ENCODE peak calls at places on chromosomes 12 and 14, in five cellular contexts. One of them, this sample, is unnamed.
A peak's percentile ranks its signal among the peaks of the same experiment; 100 is the strongest.

GRCh38 chr14:91127411-91127810 is 13.5 kb downstream of the DGLUCY start:
- DNase-seq in A549: no peak
- DNase-seq in tibial nerve: no peak
- DNase-seq in IMR-90: no peak
- DNase-seq in adrenal gland: peak; percentile 75
- DNase-seq in this sample: peak; percentile 65

GRCh38 chr14:51444381-51445000 is 204.4 kb downstream of the TMX1 start:
- DNase-seq in adrenal gland: no peak
- DNase-seq in IMR-90: no peak
- DNase-seq in A549: no peak
- DNase-seq in tibial nerve: no peak
- DNase-seq in this sample: no peak

GRCh38 chr12:100267603-100268281 is 765 bp downstream of the SCYL2 start:
- DNase-seq in tibial nerve: peak; percentile 10
- DNase-seq in adrenal gland: peak; percentile 72
- DNase-seq in A549: no peak
- DNase-seq in IMR-90: peak; percentile 37
- DNase-seq in this sample: no peak

GRCh38 chr12:76455582-76456345 is 103.8 kb downstream of the OSBPL8 start:
- DNase-seq in tibial nerve: peak; percentile 17
- DNase-seq in A549: peak; percentile 91
- DNase-seq in IMR-90: peak; percentile 95
- DNase-seq in adrenal gland: no peak
- DNase-seq in this sample: no peak

GRCh38 chr14:23729720-23730387 is 93.7 kb downstream of the DHRS2 start:
- DNase-seq in A549: peak; percentile 14
- DNase-seq in adrenal gland: no peak
- DNase-seq in IMR-90: no peak
- DNase-seq in tibial nerve: no peak
- DNase-seq in this sample: no peak

GRCh38 chr12:9798008-9798619 is 29.2 kb upstream of the KLRF1 start:
- DNase-seq in A549: peak; percentile 84
- DNase-seq in adrenal gland: no peak
- DNase-seq in IMR-90: peak; percentile 56
- DNase-seq in tibial nerve: peak; percentile 7
- DNase-seq in this sample: peak; percentile 66

GRCh38 chr14:21097616-21098133 is 780 bp downstream of the ZNF219 start:
- DNase-seq in IMR-90: no peak
- DNase-seq in adrenal gland: peak; percentile 72
- DNase-seq in tibial nerve: no peak
- DNase-seq in A549: no peak
- DNase-seq in this sample: peak; percentile 56

GRCh38 chr12:126912111-126912510 is 1354.9 kb upstream of the TMEM132C start:
- DNase-seq in tibial nerve: no peak
- DNase-seq in A549: no peak
- DNase-seq in IMR-90: no peak
- DNase-seq in adrenal gland: no peak
- DNase-seq in this sample: no peak

GRCh38 chr12:57816855-57817151 is 1.7 kb downstream of the AVIL start:
- DNase-seq in IMR-90: no peak
- DNase-seq in tibial nerve: no peak
- DNase-seq in adrenal gland: no peak
- DNase-seq in A549: no peak
- DNase-seq in this sample: no peak

GRCh38 chr14:88026890-88027289 is 22.0 kb downstream of the GPR65 start:
- DNase-seq in IMR-90: no peak
- DNase-seq in A549: no peak
- DNase-seq in adrenal gland: no peak
- DNase-seq in tibial nerve: no peak
- DNase-seq in this sample: no peak

GRCh38 chr12:6230321-6231110 is 30.3 kb downstream of the CD9 start:
- DNase-seq in adrenal gland: peak; percentile 83
- DNase-seq in IMR-90: no peak
- DNase-seq in tibial nerve: peak; percentile 75
- DNase-seq in A549: no peak
- DNase-seq in this sample: peak; percentile 80

GRCh38 chr14:71266994-71267636 is 359.9 kb downstream of the PCNX1 start:
- DNase-seq in IMR-90: peak; percentile 81
- DNase-seq in adrenal gland: no peak
- DNase-seq in tibial nerve: no peak
- DNase-seq in A549: no peak
- DNase-seq in this sample: no peak

GRCh38 chr12:50041962-50042361 is 15.4 kb upstream of the ASIC1 start:
- DNase-seq in IMR-90: no peak
- DNase-seq in tibial nerve: no peak
- DNase-seq in A549: no peak
- DNase-seq in adrenal gland: no peak
- DNase-seq in this sample: no peak

GRCh38 chr12:126742326-126742725 is 1524.6 kb upstream of the TMEM132C start:
- DNase-seq in IMR-90: no peak
- DNase-seq in tibial nerve: no peak
- DNase-seq in A549: no peak
- DNase-seq in adrenal gland: no peak
- DNase-seq in this sample: no peak

GRCh38 chr12:109910969-109911348 is 10.9 kb downstream of the TCHP start:
- DNase-seq in IMR-90: peak; percentile 20
- DNase-seq in tibial nerve: no peak
- DNase-seq in adrenal gland: no peak
- DNase-seq in A549: peak; percentile 83
- DNase-seq in this sample: no peak

GRCh38 chr12:93573552-93574223 is 1.2 kb downstream of the SOCS2 start:
- DNase-seq in A549: no peak
- DNase-seq in adrenal gland: peak; percentile 60
- DNase-seq in IMR-90: peak; percentile 69
- DNase-seq in tibial nerve: no peak
- DNase-seq in this sample: no peak

GRCh38 chr14:36316131-36316530 is 4.3 kb downstream of the MBIP start:
- DNase-seq in IMR-90: no peak
- DNase-seq in tibial nerve: no peak
- DNase-seq in adrenal gland: no peak
- DNase-seq in A549: no peak
- DNase-seq in this sample: no peak

GRCh38 chr12:1773937-1774655 is 46.3 kb upstream of the LRTM2 start:
- DNase-seq in adrenal gland: no peak
- DNase-seq in tibial nerve: no peak
- DNase-seq in IMR-90: peak; percentile 11
- DNase-seq in A549: no peak
- DNase-seq in this sample: no peak

GRCh38 chr12:2692156-2692555 is 102.6 kb upstream of the FKBP4 start:
- DNase-seq in adrenal gland: no peak
- DNase-seq in IMR-90: no peak
- DNase-seq in tibial nerve: no peak
- DNase-seq in A549: no peak
- DNase-seq in this sample: no peak

GRCh38 chr12:64412458-64412857 is 8.3 kb downstream of the XPOT start:
- DNase-seq in A549: no peak
- DNase-seq in adrenal gland: no peak
- DNase-seq in IMR-90: no peak
- DNase-seq in tibial nerve: no peak
- DNase-seq in this sample: no peak

GRCh38 chr12:108643941-108644742 is 10.4 kb upstream of the SELPLG start:
- DNase-seq in IMR-90: no peak
- DNase-seq in tibial nerve: peak; percentile 46
- DNase-seq in adrenal gland: peak; percentile 88
- DNase-seq in A549: peak; percentile 53
- DNase-seq in this sample: no peak

GRCh38 chr12:14892726-14893442 is 7.2 kb upstream of the MGP start:
- DNase-seq in tibial nerve: peak; percentile 68
- DNase-seq in adrenal gland: peak; percentile 87
- DNase-seq in A549: peak; percentile 31
- DNase-seq in IMR-90: peak; percentile 2
- DNase-seq in this sample: peak; percentile 52

GRCh38 chr12:96241484-96242256 is 47.5 kb downstream of the ELK3 start:
- DNase-seq in IMR-90: peak; percentile 48
- DNase-seq in tibial nerve: no peak
- DNase-seq in A549: peak; percentile 31
- DNase-seq in adrenal gland: peak; percentile 82
- DNase-seq in this sample: no peak

GRCh38 chr14:102320671-102321455 is 1.3 kb downstream of the ZNF839 start:
- DNase-seq in adrenal gland: no peak
- DNase-seq in tibial nerve: no peak
- DNase-seq in A549: no peak
- DNase-seq in IMR-90: no peak
- DNase-seq in this sample: no peak

GRCh38 chr14:102318781-102319276 is 717 bp upstream of the ZNF839 start:
- DNase-seq in IMR-90: no peak
- DNase-seq in A549: no peak
- DNase-seq in adrenal gland: no peak
- DNase-seq in tibial nerve: peak; percentile 15
- DNase-seq in this sample: no peak

GRCh38 chr14:102320033-102320660 is 601 bp downstream of the ZNF839 start:
- DNase-seq in A549: no peak
- DNase-seq in IMR-90: peak; percentile 56
- DNase-seq in adrenal gland: peak; percentile 77
- DNase-seq in tibial nerve: peak; percentile 24
- DNase-seq in this sample: peak; percentile 60

GRCh38 chr14:102317564-102318248 is 1.8 kb upstream of the ZNF839 start:
- DNase-seq in IMR-90: no peak
- DNase-seq in tibial nerve: no peak
- DNase-seq in adrenal gland: peak; percentile 68
- DNase-seq in A549: peak; percentile 68
- DNase-seq in this sample: no peak

GRCh38 chr14:102319351-102320032 is at the start of gene ZNF839:
- DNase-seq in adrenal gland: peak; percentile 97
- DNase-seq in tibial nerve: peak; percentile 89
- DNase-seq in IMR-90: peak; percentile 86
- DNase-seq in A549: peak; percentile 93
- DNase-seq in this sample: peak; percentile 94
- TF ChIP-seq POLR2A in adrenal gland: peak; percentile 20
- TF ChIP-seq POLR2A in tibial nerve: peak; percentile 65
- TF ChIP-seq POLR2A in IMR-90: no peak
- TF ChIP-seq POLR2A in A549: peak; percentile 8
- TF ChIP-seq POLR2A in this sample: no peak

GRCh38 chr12:52062167-52063080 is 7.4 kb upstream of the ATG101 start:
- DNase-seq in IMR-90: no peak
- DNase-seq in adrenal gland: peak; percentile 84
- DNase-seq in A549: no peak
- DNase-seq in tibial nerve: no peak
- DNase-seq in this sample: no peak

GRCh38 chr12:52058631-52059324 is 7.5 kb downstream of the NR4A1 start:
- DNase-seq in tibial nerve: no peak
- DNase-seq in A549: peak; percentile 74
- DNase-seq in adrenal gland: peak; percentile 75
- DNase-seq in IMR-90: peak; percentile 54
- DNase-seq in this sample: no peak

GRCh38 chr12:52061470-52062166 is 8.2 kb upstream of the ATG101 start:
- DNase-seq in A549: peak; percentile 50
- DNase-seq in tibial nerve: no peak
- DNase-seq in IMR-90: no peak
- DNase-seq in adrenal gland: no peak
- DNase-seq in this sample: no peak

GRCh38 chr12:52059582-52060497 is 8.6 kb downstream of the NR4A1 start:
- DNase-seq in IMR-90: peak; percentile 87
- DNase-seq in tibial nerve: no peak
- DNase-seq in adrenal gland: peak; percentile 82
- DNase-seq in A549: peak; percentile 93
- DNase-seq in this sample: no peak

GRCh38 chr12:52060498-52061177 is 9.1 kb upstream of the ATG101 start:
- DNase-seq in A549: peak; percentile 82
- DNase-seq in adrenal gland: peak; percentile 70
- DNase-seq in tibial nerve: no peak
- DNase-seq in IMR-90: peak; percentile 71
- DNase-seq in this sample: no peak
- H3K4me1 ChIP-seq in A549: peaks cover 16% of the 10 kb centered on the region
- H3K4me1 ChIP-seq in adrenal gland: peaks cover 31% of the 10 kb centered on the region
- H3K4me1 ChIP-seq in tibial nerve: peaks cover 25% of the 10 kb centered on the region
- H3K4me1 ChIP-seq in IMR-90: peaks cover 24% of the 10 kb centered on the region
- H3K4me1 ChIP-seq in this sample: peaks cover 27% of the 10 kb centered on the region

DNA sequence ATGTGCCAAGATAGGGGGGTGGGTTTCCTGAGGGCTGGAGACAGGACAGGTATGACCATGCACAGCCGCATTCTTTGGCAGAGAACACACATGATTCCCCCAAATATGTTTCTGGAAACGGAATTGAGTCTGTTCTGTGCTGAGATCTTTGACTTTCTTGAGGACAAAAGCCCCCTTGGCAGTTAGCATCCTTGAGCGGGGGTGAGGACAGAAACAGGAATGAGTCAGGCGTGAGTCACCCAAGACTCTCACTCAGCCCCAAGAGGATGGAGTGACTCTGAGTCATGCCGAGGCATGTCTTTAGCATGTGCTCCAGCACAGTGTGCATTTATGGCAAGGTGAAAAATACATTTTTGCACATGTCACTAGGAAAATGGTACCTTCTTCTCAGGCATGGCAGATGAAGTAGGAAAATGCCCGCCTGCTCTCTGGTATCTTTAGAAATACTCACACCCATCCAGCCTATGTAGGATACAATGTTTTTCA is 52.1 kb downstream of the DAD1 start:
- DNase-seq in adrenal gland: peak; percentile 82
- DNase-seq in A549: peak; percentile 81
- DNase-seq in IMR-90: peak; percentile 98
- DNase-seq in tibial nerve: peak; percentile 62
- DNase-seq in this sample: peak; percentile 66
- H3K27ac ChIP-seq in adrenal gland: no peak overlapping the region
- H3K27ac ChIP-seq in A549: peak overlapping the region; percentile 81
- H3K27ac ChIP-seq in IMR-90: peak overlapping the region; percentile 93
- H3K27ac ChIP-seq in tibial nerve: peak overlapping the region; percentile 62
- H3K27ac ChIP-seq in this sample: no peak overlapping the region

GRCh38 chr12:16553457-16553856 is 52.5 kb downstream of the LMO3 start:
- DNase-seq in tibial nerve: no peak
- DNase-seq in IMR-90: peak; percentile 62
- DNase-seq in A549: no peak
- DNase-seq in adrenal gland: no peak
- DNase-seq in this sample: no peak
- TF ChIP-seq POLR2A in tibial nerve: no peak
- TF ChIP-seq POLR2A in IMR-90: no peak
- TF ChIP-seq POLR2A in A549: no peak
- TF ChIP-seq POLR2A in adrenal gland: no peak
- TF ChIP-seq POLR2A in this sample: no peak

GRCh38 chr12:122870163-122870842 is 25.6 kb downstream of the VPS37B start:
- DNase-seq in tibial nerve: no peak
- DNase-seq in adrenal gland: no peak
- DNase-seq in A549: no peak
- DNase-seq in IMR-90: no peak
- DNase-seq in this sample: no peak

GRCh38 chr12:122871851-122872785 is 23.8 kb downstream of the VPS37B start:
- DNase-seq in tibial nerve: peak; percentile 74
- DNase-seq in A549: peak; percentile 44
- DNase-seq in IMR-90: peak; percentile 88
- DNase-seq in adrenal gland: peak; percentile 83
- DNase-seq in this sample: no peak

GRCh38 chr12:122869207-122869973 is 26.5 kb downstream of the VPS37B start:
- DNase-seq in IMR-90: no peak
- DNase-seq in tibial nerve: no peak
- DNase-seq in A549: no peak
- DNase-seq in adrenal gland: no peak
- DNase-seq in this sample: no peak

GRCh38 chr12:122872815-122873361 is 23.0 kb downstream of the VPS37B start:
- DNase-seq in tibial nerve: no peak
- DNase-seq in adrenal gland: no peak
- DNase-seq in IMR-90: no peak
- DNase-seq in A549: no peak
- DNase-seq in this sample: peak; percentile 57

GRCh38 chr12:122870867-122871664 is 24.9 kb downstream of the VPS37B start:
- DNase-seq in A549: no peak
- DNase-seq in tibial nerve: no peak
- DNase-seq in IMR-90: peak; percentile 70
- DNase-seq in adrenal gland: peak; percentile 83
- DNase-seq in this sample: peak; percentile 64
- H3K4me1 ChIP-seq in A549: peaks cover 10% of the 10 kb centered on the region
- H3K4me1 ChIP-seq in tibial nerve: peaks cover 41% of the 10 kb centered on the region
- H3K4me1 ChIP-seq in IMR-90: peaks cover 23% of the 10 kb centered on the region
- H3K4me1 ChIP-seq in adrenal gland: peaks cover 66% of the 10 kb centered on the region
- H3K4me1 ChIP-seq in this sample: peaks cover 96% of the 10 kb centered on the region

This sample was measured in body of pancreas.